ENCODE peak calls at places on chromosome 5, in five cellular contexts. S, V, T, B and G are unnamed samples.

GRCh38 chr5:93603711-93604118 is 20.7 kb downstream of the NR2F1 start:
- DNase-seq in S (no peak), V (no peak), T (no peak), B (no peak), G (no peak)

GRCh38 chr5:130402906-130403305 is 498.6 kb downstream of the CHSY3 start:
- DNase-seq in S (no peak), V (no peak), T (no peak), B (no peak), G (no peak)

GRCh38 chr5:83750759-83751158 is 30.1 kb upstream of the HAPLN1 start:
- DNase-seq in S (no peak), V (no peak), T (no peak), B (no peak), G (no peak)

GRCh38 chr5:654071-654778 is 38.9 kb downstream of the TPPP start:
- DNase-seq in S (no peak), V (no peak), T (no peak), B (no peak), G (no peak)

GRCh38 chr5:94281402-94281801 is 337.0 kb downstream of the KIAA0825 start:
- DNase-seq in S (no peak), V (no peak), T (no peak), B (no peak), G (no peak)

GRCh38 chr5:99955006-99955405 is 580.2 kb upstream of the FAM174A start:
- DNase-seq in S (no peak), V (no peak), T (no peak), B (no peak), G (no peak)

GRCh38 chr5:106797996-106798395 is 872.7 kb downstream of the EFNA5 start:
- DNase-seq in S (no peak), V (no peak), T (no peak), B (no peak), G (no peak)

GRCh38 chr5:98248949-98249348 is 524.5 kb upstream of the RGMB start:
- DNase-seq in S (no peak), V (no peak), T (no peak), B (no peak), G (no peak)

GRCh38 chr5:1468247-1468612 is 23.0 kb upstream of the SLC6A3 start:
- DNase-seq in S (peak; percentile 48), V (peak; percentile 27), T (peak; percentile 46), B (no peak), G (peak; percentile 83)

GRCh38 chr5:36606437-36607113 is at the start of gene SLC1A3:
- DNase-seq in S (no peak), V (no peak), T (peak; percentile 78), B (peak; percentile 28), G (no peak)

GRCh38 chr5:95985249-95985648 is 23.6 kb upstream of the ELL2 start:
- DNase-seq in S (no peak), V (no peak), T (no peak), B (no peak), G (no peak)

GRCh38 chr5:140249536-140249935 is 53.4 kb downstream of the PFDN1 start:
- DNase-seq in S (no peak), V (no peak), T (no peak), B (no peak), G (no peak)

GRCh38 chr5:25516136-25516535 is 871.4 kb upstream of the CDH10 start:
- DNase-seq in S (no peak), V (no peak), T (no peak), B (no peak), G (no peak)

GRCh38 chr5:134813407-134813806 is 32.4 kb upstream of the C5orf24 start:
- DNase-seq in S (no peak), V (no peak), T (no peak), B (peak; percentile 17), G (no peak)

GRCh38 chr5:79490323-79490936 is 23.5 kb downstream of the HOMER1 start:
- DNase-seq in S (no peak), V (no peak), T (no peak), B (no peak), G (no peak)

GRCh38 chr5:89043676-89044075 is 160.7 kb upstream of the MEF2C start:
- DNase-seq in S (no peak), V (peak; percentile 5), T (no peak), B (no peak), G (no peak)

GRCh38 chr5:167840736-167841135 is 450.7 kb upstream of the WWC1 start:
- DNase-seq in S (no peak), V (no peak), T (no peak), B (no peak), G (no peak)

GRCh38 chr5:133322743-133323142 is 270.9 kb downstream of the HSPA4 start:
- DNase-seq in S (no peak), V (no peak), T (no peak), B (no peak), G (no peak)

GRCh38 chr5:142958933-142959682 is 188.9 kb downstream of the ARHGAP26 start:
- DNase-seq in S (no peak), V (no peak), T (no peak), B (no peak), G (no peak)

GRCh38 chr5:147972441-147972840 is 66.1 kb upstream of the C5orf46 start:
- DNase-seq in S (no peak), V (no peak), T (no peak), B (no peak), G (no peak)
- TF ChIP-seq FOXM1 in S (no peak), V (no peak), T (no peak), B (no peak), G (no peak)

GRCh38 chr5:43677241-43677640 is 74.3 kb downstream of the NNT start:
- DNase-seq in S (no peak), V (no peak), T (no peak), B (no peak), G (no peak)

GRCh38 chr5:43683884-43684471 is 81.0 kb downstream of the NNT start:
- DNase-seq in S (no peak), V (no peak), T (no peak), B (no peak), G (no peak)

GRCh38 chr5:43676083-43676840 is 73.3 kb downstream of the NNT start:
- DNase-seq in S (no peak), V (no peak), T (no peak), B (no peak), G (no peak)

GRCh38 chr5:43679214-43679613 is 76.2 kb downstream of the NNT start:
- DNase-seq in S (no peak), V (no peak), T (no peak), B (no peak), G (no peak)

GRCh38 chr5:43680286-43680685 is 77.3 kb downstream of the NNT start:
- DNase-seq in S (no peak), V (no peak), T (no peak), B (no peak), G (peak; percentile 30)
- TF ChIP-seq FOXM1 in S (no peak), V (no peak), T (no peak), B (no peak), G (no peak)

GRCh38 chr5:125549322-125549871 is 803.0 kb upstream of the ZNF608 start:
- DNase-seq in S (no peak), V (no peak), T (no peak), B (no peak), G (peak; percentile 45)
- TF ChIP-seq FOXM1 in S (no peak), V (no peak), T (no peak), B (no peak), G (no peak)

GRCh38 chr5:76813982-76814562 is 4.8 kb upstream of the F2RL1 start:
- DNase-seq in S (no peak), V (peak; percentile 43), T (no peak), B (no peak), G (no peak)
- TF ChIP-seq FOXM1 in S (no peak), V (no peak), T (no peak), B (no peak), G (peak; percentile 91)

GRCh38 chr5:10550222-10550995 is 13.5 kb upstream of the ANKRD33B start:
- DNase-seq in S (no peak), V (no peak), T (no peak), B (no peak), G (no peak)
- TF ChIP-seq FOXM1 in S (no peak), V (no peak), T (no peak), B (no peak), G (no peak)

GRCh38 chr5:11384441-11385250 is 519.6 kb downstream of the CTNND2 start:
- DNase-seq in S (no peak), V (no peak), T (no peak), B (no peak), G (peak; percentile 27)
- TF ChIP-seq FOXM1 in S (no peak), V (no peak), T (no peak), B (no peak), G (no peak)

GRCh38 chr5:180334751-180335613 is 18.2 kb downstream of the GFPT2 start:
- DNase-seq in S (no peak), V (no peak), T (no peak), B (no peak), G (no peak)
- TF ChIP-seq FOXM1 in S (no peak), V (no peak), T (no peak), B (no peak), G (no peak)